ENCODE peak calls at places on chromosomes 11 and 22, in four cellular contexts. One of them, this sample, is unnamed.

GRCh38 chr11:40100204-40100603 is 1359.2 kb downstream of the LRRC4C start:
- DNase-seq in K562: no peak
- DNase-seq in endothelial cell of umbilical vein: no peak
- DNase-seq in GM12878: no peak
- DNase-seq in this sample: no peak

GRCh38 chr11:43921561-43922294 is 20.7 kb upstream of the C11orf96 start:
- DNase-seq in GM12878: no peak
- DNase-seq in endothelial cell of umbilical vein: no peak
- DNase-seq in K562: no peak
- DNase-seq in this sample: no peak

GRCh38 chr22:50531546-50532352 is 1.9 kb upstream of the TYMP start:
- DNase-seq in GM12878: no peak
- DNase-seq in K562: no peak
- DNase-seq in endothelial cell of umbilical vein: peak
- DNase-seq in this sample: peak

GRCh38 chr11:24624432-24624831 is 127.6 kb downstream of the LUZP2 start:
- DNase-seq in K562: no peak
- DNase-seq in endothelial cell of umbilical vein: no peak
- DNase-seq in GM12878: no peak
- DNase-seq in this sample: no peak

GRCh38 chr22:19937616-19938473 is 3.7 kb upstream of the COMT start:
- DNase-seq in endothelial cell of umbilical vein: peak
- DNase-seq in GM12878: no peak
- DNase-seq in K562: no peak
- DNase-seq in this sample: peak

GRCh38 chr11:116981216-116981887 is 116.9 kb downstream of the SIK3 start:
- DNase-seq in GM12878: no peak
- DNase-seq in K562: no peak
- DNase-seq in endothelial cell of umbilical vein: no peak
- DNase-seq in this sample: no peak

GRCh38 chr11:84890706-84891105 is 736.4 kb downstream of the DLG2 start:
- DNase-seq in GM12878: no peak
- DNase-seq in endothelial cell of umbilical vein: no peak
- DNase-seq in K562: no peak
- DNase-seq in this sample: peak

GRCh38 chr11:27875480-27876208 is 175.4 kb upstream of the BDNF start:
- DNase-seq in endothelial cell of umbilical vein: no peak
- DNase-seq in K562: no peak
- DNase-seq in GM12878: no peak
- DNase-seq in this sample: no peak

GRCh38 chr11:126547161-126547560 is 191.7 kb downstream of the ST3GAL4 start:
- DNase-seq in endothelial cell of umbilical vein: no peak
- DNase-seq in K562: no peak
- DNase-seq in GM12878: no peak
- DNase-seq in this sample: peak

GRCh38 chr11:16347928-16348685 is 8.2 kb downstream of the SOX6 start:
- DNase-seq in GM12878: no peak
- DNase-seq in endothelial cell of umbilical vein: no peak
- DNase-seq in K562: no peak
- DNase-seq in this sample: peak

GRCh38 chr11:95451682-95452081 is 220.7 kb upstream of the SESN3 start:
- DNase-seq in K562: no peak
- DNase-seq in endothelial cell of umbilical vein: peak
- DNase-seq in GM12878: no peak
- DNase-seq in this sample: peak

GRCh38 chr11:11531127-11531526 is 90.7 kb downstream of the GALNT18 start:
- DNase-seq in GM12878: no peak
- DNase-seq in K562: no peak
- DNase-seq in endothelial cell of umbilical vein: no peak
- DNase-seq in this sample: no peak

GRCh38 chr22:47654922-47655451 is 892.5 kb downstream of the TBC1D22A start:
- DNase-seq in GM12878: no peak
- DNase-seq in K562: no peak
- DNase-seq in endothelial cell of umbilical vein: no peak
- DNase-seq in this sample: no peak

GRCh38 chr11:75786101-75786736 is 17.6 kb downstream of the DGAT2 start:
- DNase-seq in endothelial cell of umbilical vein: no peak
- DNase-seq in K562: no peak
- DNase-seq in GM12878: no peak
- DNase-seq in this sample: no peak

GRCh38 chr11:120306519-120307242 is 18.4 kb upstream of the TLCD5 start:
- DNase-seq in endothelial cell of umbilical vein: peak
- DNase-seq in GM12878: no peak
- DNase-seq in K562: peak
- DNase-seq in this sample: peak

GRCh38 chr11:65384301-65384889 is 1.9 kb upstream of the SLC25A45 start:
- DNase-seq in endothelial cell of umbilical vein: peak
- DNase-seq in K562: no peak
- DNase-seq in GM12878: no peak
- DNase-seq in this sample: peak

GRCh38 chr22:17767236-17768065 is 6.8 kb downstream of the BID start:
- DNase-seq in endothelial cell of umbilical vein: no peak
- DNase-seq in GM12878: peak
- DNase-seq in K562: no peak
- DNase-seq in this sample: no peak

GRCh38 chr11:8229299-8230177 is 34.1 kb downstream of the LMO1 start:
- DNase-seq in GM12878: no peak
- DNase-seq in endothelial cell of umbilical vein: no peak
- DNase-seq in K562: no peak
- DNase-seq in this sample: no peak

GRCh38 chr22:46462726-46463371 is 74.6 kb downstream of the CELSR1 start:
- DNase-seq in endothelial cell of umbilical vein: no peak
- DNase-seq in GM12878: no peak
- DNase-seq in K562: peak
- DNase-seq in this sample: peak

GRCh38 chr22:27984723-27985122 is 65.7 kb upstream of the PITPNB start:
- DNase-seq in K562: no peak
- DNase-seq in endothelial cell of umbilical vein: no peak
- DNase-seq in GM12878: no peak
- DNase-seq in this sample: no peak

GRCh38 chr11:73547706-73548105 is 50.2 kb downstream of the FAM168A start:
- DNase-seq in GM12878: no peak
- DNase-seq in K562: no peak
- DNase-seq in endothelial cell of umbilical vein: no peak
- DNase-seq in this sample: no peak
- TF ChIP-seq FOS in GM12878: no peak
- TF ChIP-seq FOS in K562: no peak
- TF ChIP-seq FOS in endothelial cell of umbilical vein: no peak
- TF ChIP-seq FOS in this sample: no peak

DNA sequence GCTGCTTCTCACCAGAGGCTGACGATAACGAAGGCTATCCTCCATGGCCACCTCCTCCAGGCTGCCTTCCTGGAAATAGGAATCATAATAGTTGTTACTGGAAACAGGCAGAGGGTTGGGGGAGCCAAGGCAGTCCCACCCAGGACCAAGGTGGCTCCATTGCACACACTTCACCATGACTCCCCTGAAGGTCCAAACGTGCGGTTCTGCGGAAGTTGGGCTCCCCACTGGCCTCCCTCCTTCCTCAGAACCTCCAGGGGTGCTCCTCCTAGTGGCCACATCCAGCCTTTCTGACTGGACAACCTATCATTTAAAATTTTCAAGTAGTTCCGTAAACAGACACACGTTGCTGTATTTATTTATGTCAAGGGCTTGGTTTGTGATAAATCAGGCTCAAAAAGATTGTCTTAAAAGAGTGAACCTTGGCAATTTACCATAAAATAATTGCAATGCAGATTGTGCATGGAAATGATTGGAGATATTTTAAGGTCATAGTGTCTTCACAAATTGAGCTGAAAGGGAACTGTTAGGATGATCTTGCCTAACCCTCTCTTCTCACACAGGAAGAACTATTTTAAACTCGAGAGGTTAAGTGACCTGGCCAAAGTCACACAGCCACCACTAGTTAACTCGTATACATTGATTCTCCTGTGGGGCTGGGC is 1.4 kb upstream of the TCN2 start:
- DNase-seq in endothelial cell of umbilical vein: peak
- DNase-seq in K562: peak
- DNase-seq in GM12878: no peak
- DNase-seq in this sample: peak
- TF ChIP-seq FOS in endothelial cell of umbilical vein: no peak
- TF ChIP-seq FOS in K562: no peak
- TF ChIP-seq FOS in GM12878: no peak
- TF ChIP-seq FOS in this sample: no peak

GRCh38 chr22:23077627-23078461 is 7.5 kb downstream of the GNAZ start:
- DNase-seq in GM12878: no peak
- DNase-seq in K562: peak
- DNase-seq in endothelial cell of umbilical vein: no peak
- DNase-seq in this sample: no peak
- TF ChIP-seq FOS in GM12878: no peak
- TF ChIP-seq FOS in K562: no peak
- TF ChIP-seq FOS in endothelial cell of umbilical vein: no peak
- TF ChIP-seq FOS in this sample: no peak

GRCh38 chr22:35599364-35599763 is 17.8 kb downstream of the MB start:
- DNase-seq in endothelial cell of umbilical vein: no peak
- DNase-seq in K562: no peak
- DNase-seq in GM12878: no peak
- DNase-seq in this sample: no peak
- TF ChIP-seq FOS in endothelial cell of umbilical vein: no peak
- TF ChIP-seq FOS in K562: no peak
- TF ChIP-seq FOS in GM12878: no peak
- TF ChIP-seq FOS in this sample: no peak

GRCh38 chr11:119223856-119224255 is 17.7 kb downstream of the CBL start:
- DNase-seq in K562: no peak
- DNase-seq in GM12878: no peak
- DNase-seq in endothelial cell of umbilical vein: no peak
- DNase-seq in this sample: peak

GRCh38 chr11:119222308-119222707 is 16.2 kb downstream of the CBL start:
- DNase-seq in K562: no peak
- DNase-seq in GM12878: no peak
- DNase-seq in endothelial cell of umbilical vein: peak
- DNase-seq in this sample: peak

GRCh38 chr11:119222891-119223290 is 16.8 kb downstream of the CBL start:
- DNase-seq in K562: no peak
- DNase-seq in endothelial cell of umbilical vein: no peak
- DNase-seq in GM12878: no peak
- DNase-seq in this sample: no peak

DNA sequence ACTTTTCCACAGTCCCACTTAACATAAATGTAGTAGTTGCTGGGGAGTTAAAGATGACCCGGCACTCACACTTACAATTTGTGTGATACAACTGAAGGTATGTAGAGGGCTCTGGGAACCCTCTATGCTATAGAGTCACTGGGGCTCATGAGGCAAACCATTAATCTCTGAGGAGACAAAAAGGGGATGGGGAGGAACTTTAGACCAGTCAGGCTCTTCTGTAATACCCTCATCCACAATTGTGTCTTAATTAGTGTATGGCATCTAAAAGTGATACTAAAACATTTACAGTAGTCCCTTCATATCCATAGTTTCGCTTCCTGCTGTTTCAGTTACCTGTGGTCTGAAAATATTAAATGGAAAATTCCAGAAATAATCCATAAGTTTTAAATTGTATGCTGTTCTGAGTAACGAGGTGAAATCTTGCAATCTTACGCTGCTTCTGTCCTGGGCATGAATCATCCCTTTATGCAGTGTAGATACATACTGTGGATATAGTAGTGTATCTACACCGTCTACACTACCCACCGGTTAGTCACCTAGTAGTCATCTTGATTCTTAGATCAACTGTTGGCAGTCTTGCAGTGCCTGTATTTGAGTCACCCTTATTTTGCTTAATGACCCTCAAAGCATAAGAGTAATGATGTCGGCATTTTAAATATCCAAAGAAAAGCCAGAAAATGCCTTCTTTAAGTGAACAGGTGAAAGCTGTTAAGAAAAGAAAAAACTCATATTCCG is 12.2 kb downstream of the CBL start:
- DNase-seq in K562: peak
- DNase-seq in endothelial cell of umbilical vein: peak
- DNase-seq in GM12878: no peak
- DNase-seq in this sample: peak
- TF ChIP-seq FOS in K562: peak
- TF ChIP-seq FOS in endothelial cell of umbilical vein: peak
- TF ChIP-seq FOS in GM12878: no peak
- TF ChIP-seq FOS in this sample: peak

GRCh38 chr22:43923191-43923590 is 414 bp upstream of the PNPLA3 start:
- DNase-seq in endothelial cell of umbilical vein: peak
- DNase-seq in K562: no peak
- DNase-seq in GM12878: no peak
- DNase-seq in this sample: no peak
- TF ChIP-seq FOS in endothelial cell of umbilical vein: no peak
- TF ChIP-seq FOS in K562: no peak
- TF ChIP-seq FOS in GM12878: no peak
- TF ChIP-seq FOS in this sample: no peak

GRCh38 chr11:12554122-12554521 is 120.1 kb upstream of the TEAD1 start:
- DNase-seq in GM12878: no peak
- DNase-seq in K562: no peak
- DNase-seq in endothelial cell of umbilical vein: no peak
- DNase-seq in this sample: no peak

GRCh38 chr11:12552677-12553076 is 121.5 kb upstream of the TEAD1 start:
- DNase-seq in endothelial cell of umbilical vein: no peak
- DNase-seq in K562: no peak
- DNase-seq in GM12878: no peak
- DNase-seq in this sample: peak

GRCh38 chr11:12559011-12559410 is 115.2 kb upstream of the TEAD1 start:
- DNase-seq in K562: no peak
- DNase-seq in GM12878: no peak
- DNase-seq in endothelial cell of umbilical vein: no peak
- DNase-seq in this sample: no peak

GRCh38 chr11:12556788-12557384 is 117.3 kb upstream of the TEAD1 start:
- DNase-seq in GM12878: no peak
- DNase-seq in K562: no peak
- DNase-seq in endothelial cell of umbilical vein: peak
- DNase-seq in this sample: peak

GRCh38 chr11:12556155-12556554 is 118.1 kb upstream of the TEAD1 start:
- DNase-seq in endothelial cell of umbilical vein: no peak
- DNase-seq in K562: no peak
- DNase-seq in GM12878: no peak
- DNase-seq in this sample: peak
- TF ChIP-seq FOS in endothelial cell of umbilical vein: no peak
- TF ChIP-seq FOS in K562: no peak
- TF ChIP-seq FOS in GM12878: no peak
- TF ChIP-seq FOS in this sample: no peak

DNA sequence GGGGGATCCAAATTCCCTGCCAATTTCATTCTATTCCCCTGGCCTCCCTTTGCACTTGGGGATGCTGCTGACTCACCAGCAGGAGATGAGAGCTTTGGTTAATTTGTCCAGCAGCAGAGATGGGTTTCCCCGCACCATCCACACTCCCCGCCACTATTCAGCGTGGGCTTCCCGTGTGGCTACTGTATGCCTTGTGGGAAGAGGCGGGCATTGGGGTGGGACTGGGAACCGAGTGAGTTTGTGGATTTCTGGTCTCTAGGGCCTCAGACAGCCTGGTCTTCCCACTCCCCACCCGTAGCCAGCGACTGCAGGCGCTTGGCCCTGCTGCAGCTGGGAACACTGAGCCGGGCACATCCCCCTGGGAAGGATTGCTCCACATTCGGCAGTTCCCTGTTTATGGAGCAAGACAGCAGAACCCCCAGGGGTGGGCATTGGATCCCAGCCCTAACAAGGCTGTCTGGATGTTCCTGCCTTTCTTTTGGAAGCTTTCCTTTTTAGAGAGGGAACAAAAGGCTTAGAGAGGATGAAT is 23.4 kb downstream of the KIAA1671 start:
- DNase-seq in endothelial cell of umbilical vein: no peak
- DNase-seq in GM12878: no peak
- DNase-seq in K562: no peak
- DNase-seq in this sample: no peak
- TF ChIP-seq FOS in endothelial cell of umbilical vein: no peak
- TF ChIP-seq FOS in GM12878: no peak
- TF ChIP-seq FOS in K562: no peak
- TF ChIP-seq FOS in this sample: no peak

GRCh38 chr11:130737866-130738431 is 178.3 kb downstream of the SNX19 start:
- DNase-seq in endothelial cell of umbilical vein: peak
- DNase-seq in K562: no peak
- DNase-seq in GM12878: no peak
- DNase-seq in this sample: peak
- TF ChIP-seq FOS in endothelial cell of umbilical vein: peak
- TF ChIP-seq FOS in K562: no peak
- TF ChIP-seq FOS in GM12878: no peak
- TF ChIP-seq FOS in this sample: peak